ENCODE peak calls at places on chromosomes 7 and 10, in nine cellular contexts. C, Q, H, M, O, T, S, Z and G are unnamed samples.

GRCh38 chr10:3067045-3067858 is at the start of gene PFKP:
- DNase-seq in O (no peak), M (no peak), T (peak), C (no peak), Z (peak), H (peak), Q (no peak), S (peak), G (peak)

GRCh38 chr10:110803830-110804338 is 67.8 kb upstream of the PDCD4 start:
- DNase-seq in O (no peak), H (peak), C (peak), Q (no peak), T (no peak), S (peak), M (no peak), Z (peak), G (peak)

GRCh38 chr10:18164771-18165361 is 24.6 kb downstream of the CACNB2 start:
- DNase-seq in O (no peak), Q (no peak), H (no peak), S (peak), M (peak), C (no peak), Z (peak), T (no peak), G (no peak)

GRCh38 chr10:78255796-78256638 is 222.4 kb downstream of the RPS24 start:
- DNase-seq in S (no peak), Q (peak), C (no peak), T (no peak), O (no peak), M (peak), Z (peak), H (no peak), G (peak)

GRCh38 chr10:44510716-44511115 is 125.8 kb upstream of the CXCL12 start:
- DNase-seq in S (no peak), C (no peak), O (no peak), H (no peak), M (no peak), Q (no peak), Z (no peak), T (no peak), G (no peak)

GRCh38 chr7:69994907-69995542 is 396.8 kb downstream of the AUTS2 start:
- DNase-seq in Z (no peak), M (no peak), Q (no peak), H (no peak), C (no peak), O (no peak), S (no peak), T (no peak), G (no peak)

GRCh38 chr7:43590862-43591550 is 8.1 kb downstream of the STK17A start:
- DNase-seq in M (no peak), H (no peak), Q (no peak), O (no peak), C (no peak), T (peak), S (no peak), Z (no peak), G (no peak)

GRCh38 chr10:123496336-123496735 is 169.8 kb upstream of the GPR26 start:
- DNase-seq in M (no peak), Q (no peak), Z (no peak), H (no peak), C (no peak), S (no peak), O (no peak), T (no peak), G (no peak)

GRCh38 chr7:142371586-142372377 is 113.9 kb upstream of the PRSS58 start:
- DNase-seq in Z (no peak), O (no peak), S (no peak), T (no peak), C (no peak), M (no peak), Q (no peak), H (no peak), G (no peak)

GRCh38 chr7:31061185-31061584 is 9.1 kb downstream of the ADCYAP1R1 start:
- DNase-seq in T (no peak), M (no peak), Q (no peak), S (no peak), H (no peak), Z (no peak), O (no peak), C (no peak), G (no peak)

GRCh38 chr7:26681819-26682418 is 182.5 kb downstream of the SKAP2 start:
- DNase-seq in T (no peak), C (no peak), S (peak), Z (no peak), O (no peak), H (peak), M (no peak), Q (no peak), G (no peak)

GRCh38 chr10:86536294-86536861 is 14.8 kb upstream of the WAPL start:
- DNase-seq in S (no peak), O (no peak), Z (no peak), C (no peak), H (no peak), M (no peak), Q (no peak), T (peak), G (no peak)

GRCh38 chr7:51034531-51035264 is 252.0 kb upstream of the GRB10 start:
- DNase-seq in C (no peak), O (peak), H (no peak), T (no peak), S (no peak), Z (no peak), M (peak), Q (no peak), G (no peak)

GRCh38 chr7:46559194-46559576 is 638.1 kb upstream of the IGFBP3 start:
- DNase-seq in C (no peak), H (no peak), T (no peak), Z (no peak), M (peak), S (no peak), Q (no peak), O (no peak), G (no peak)

GRCh38 chr7:3453398-3453797 is 152.3 kb downstream of the SDK1 start:
- DNase-seq in M (no peak), C (no peak), Q (no peak), S (no peak), O (no peak), H (no peak), Z (no peak), T (no peak), G (no peak)

GRCh38 chr7:104979167-104979841 is 34.7 kb upstream of the KMT2E start:
- DNase-seq in M (no peak), Z (no peak), Q (no peak), T (no peak), S (peak), C (no peak), O (no peak), H (peak), G (no peak)

GRCh38 chr10:80471009-80471408 is 16.9 kb downstream of the TSPAN14 start:
- DNase-seq in Z (no peak), Q (no peak), C (no peak), M (no peak), H (no peak), T (no peak), O (no peak), S (no peak), G (no peak)

GRCh38 chr7:114916261-114916892 is 5.5 kb upstream of the MDFIC start:
- DNase-seq in Q (no peak), M (no peak), Z (no peak), H (no peak), S (no peak), C (no peak), O (no peak), T (no peak), G (no peak)

GRCh38 chr7:105760549-105761447 is 115.6 kb downstream of the ATXN7L1 start:
- DNase-seq in Z (no peak), O (no peak), H (no peak), T (no peak), C (no peak), M (no peak), S (no peak), Q (no peak), G (no peak)

GRCh38 chr10:132746801-132747625 is 38.9 kb downstream of the NKX6-2 start:
- DNase-seq in Q (no peak), M (no peak), T (no peak), O (no peak), Z (no peak), H (no peak), S (no peak), C (no peak), G (peak)

GRCh38 chr10:18240185-18240882 is 100.1 kb downstream of the CACNB2 start:
- DNase-seq in O (no peak), Z (no peak), H (no peak), T (no peak), C (no peak), M (no peak), Q (no peak), S (no peak), G (no peak)

GRCh38 chr10:131242007-131242406 is 69.5 kb downstream of the TCERG1L start:
- DNase-seq in Z (no peak), T (no peak), C (no peak), H (peak), S (peak), O (no peak), M (no peak), Q (no peak), G (no peak)